ENCODE peak calls at places on chromosomes 5 and 9, in eight cellular contexts. L is BJ, I is cardiac muscle cell, E is renal cortical epithelial cell, B is HCT116, W is lung microvascular endothelial cell, J is AG09309, S is spleen. U is an unnamed sample.
A peak's percentile ranks its signal among the peaks of the same experiment; 100 is the strongest.

GRCh38 chr5:119309290-119309818 is 46.5 kb upstream of the TNFAIP8 start:
- DNase-seq in L (no peak), W (no peak), B (no peak), J (no peak), E (no peak), S (no peak), I (no peak), U (no peak)

GRCh38 chr9:127915325-127915752 is 1.5 kb downstream of the ST6GALNAC4 start:
- DNase-seq in E (no peak), J (no peak), I (no peak), B (no peak), L (no peak), S (no peak), W (no peak), U (peak; percentile 67)

GRCh38 chr5:170111088-170111796 is 5.5 kb downstream of the FOXI1 start:
- DNase-seq in J (no peak), B (no peak), E (no peak), I (no peak), W (no peak), S (no peak), L (no peak), U (no peak)

GRCh38 chr5:80041536-80041935 is 6.4 kb downstream of the THBS4 start:
- DNase-seq in L (no peak), S (no peak), E (no peak), J (no peak), B (no peak), I (no peak), W (no peak), U (no peak)

GRCh38 chr5:177317959-177318377 is 6.3 kb upstream of the MXD3 start:
- DNase-seq in J (no peak), B (peak; percentile 63), I (peak; percentile 83), S (peak; percentile 88), E (peak; percentile 81), W (peak; percentile 85), L (no peak), U (no peak)

GRCh38 chr5:168578006-168578405 is 1.2 kb downstream of the PANK3 start:
- DNase-seq in J (no peak), W (peak; percentile 25), S (no peak), I (no peak), L (no peak), E (peak; percentile 59), B (no peak), U (no peak)

GRCh38 chr9:137639303-137640051 is 20.7 kb downstream of the EHMT1 start:
- DNase-seq in L (no peak), B (no peak), I (no peak), E (no peak), J (no peak), W (peak; percentile 54), S (no peak), U (no peak)

GRCh38 chr5:8458038-8458383 is 589.1 kb downstream of the MTRR start:
- DNase-seq in E (peak; percentile 20), J (no peak), S (no peak), I (peak; percentile 28), L (no peak), B (no peak), W (peak; percentile 31), U (no peak)

GRCh38 chr5:112533315-112533867 is 114.3 kb upstream of the EPB41L4A start:
- DNase-seq in L (no peak), B (peak; percentile 21), E (peak; percentile 91), I (no peak), S (no peak), J (no peak), W (no peak), U (no peak)

GRCh38 chr5:78753093-78753531 is 104.5 kb upstream of the LHFPL2 start:
- DNase-seq in W (no peak), B (no peak), S (no peak), E (no peak), J (peak; percentile 55), L (no peak), I (no peak), U (no peak)

GRCh38 chr5:144191998-144192397 is 21.3 kb downstream of the KCTD16 start:
- DNase-seq in S (no peak), L (peak; percentile 43), E (peak; percentile 92), I (peak; percentile 21), B (peak; percentile 65), J (no peak), W (no peak), U (no peak)

GRCh38 chr5:154242442-154242841 is 51.9 kb downstream of the GALNT10 start:
- DNase-seq in S (no peak), B (no peak), J (no peak), L (no peak), W (no peak), E (no peak), I (peak; percentile 56), U (no peak)

GRCh38 chr9:99052849-99053715 is 51.8 kb upstream of the TGFBR1 start:
- DNase-seq in B (no peak), S (no peak), J (no peak), I (no peak), W (no peak), L (no peak), E (no peak), U (no peak)

GRCh38 chr9:119278138-119278537 is 91.1 kb downstream of the BRINP1 start:
- DNase-seq in S (no peak), J (no peak), I (no peak), E (peak; percentile 54), W (no peak), L (no peak), B (no peak), U (no peak)

GRCh38 chr5:125032286-125032685 is 285.8 kb upstream of the ZNF608 start:
- DNase-seq in S (no peak), E (peak; percentile 75), B (no peak), I (no peak), J (no peak), W (no peak), L (no peak), U (no peak)

GRCh38 chr5:124644138-124644537 is 102.3 kb downstream of the ZNF608 start:
- DNase-seq in J (no peak), W (no peak), B (no peak), L (no peak), I (no peak), E (no peak), S (no peak), U (no peak)

GRCh38 chr9:101536938-101537337 is 3.3 kb downstream of the RNF20 start:
- DNase-seq in S (no peak), L (no peak), E (peak; percentile 22), B (no peak), W (peak; percentile 51), J (no peak), I (peak; percentile 64), U (no peak)

GRCh38 chr9:118595719-118596305 is 773.4 kb downstream of the BRINP1 start:
- DNase-seq in B (no peak), L (no peak), J (no peak), S (no peak), I (peak; percentile 61), W (peak; percentile 9), E (peak; percentile 75), U (no peak)

U was measured in chondrocyte.